ENCODE peak calls at places on chromosome 6, in eight cellular contexts. H, C, V, D, Y, X, M and I are unnamed samples.

GRCh38 chr6:127949251-127949650 is 48.4 kb upstream of the THEMIS start:
- DNase-seq in D (no peak), H (no peak), X (no peak), M (no peak), V (no peak), Y (no peak), C (no peak), I (no peak)

GRCh38 chr6:18477301-18477941 is 90.3 kb downstream of the RNF144B start:
- DNase-seq in Y (no peak), H (peak), C (peak), X (no peak), D (no peak), M (no peak), V (peak), I (peak)

GRCh38 chr6:27495386-27496135 is 22.7 kb upstream of the ZNF184 start:
- DNase-seq in V (peak), H (peak), M (no peak), X (peak), C (peak), D (peak), Y (no peak), I (no peak)

GRCh38 chr6:112218563-112218962 is 35.8 kb downstream of the LAMA4 start:
- DNase-seq in M (no peak), D (no peak), Y (no peak), V (peak), C (no peak), H (peak), X (peak), I (no peak)

GRCh38 chr6:36968266-36968977 is 13.9 kb downstream of the PI16 start:
- DNase-seq in M (peak), D (no peak), H (peak), X (no peak), Y (no peak), C (no peak), V (no peak), I (no peak)

GRCh38 chr6:145155411-145155810 is 579.9 kb downstream of the EPM2A start:
- DNase-seq in M (no peak), V (peak), D (no peak), C (no peak), H (no peak), Y (no peak), X (no peak), I (no peak)

GRCh38 chr6:134185277-134185676 is 132.6 kb downstream of the SGK1 start:
- DNase-seq in D (no peak), X (no peak), V (no peak), C (no peak), M (no peak), H (no peak), Y (no peak), I (no peak)

GRCh38 chr6:50846109-50846859 is 27.6 kb downstream of the TFAP2B start:
- DNase-seq in X (no peak), M (no peak), V (no peak), Y (no peak), C (no peak), H (no peak), D (no peak), I (no peak)

GRCh38 chr6:20873425-20874190 is 339.4 kb downstream of the CDKAL1 start:
- DNase-seq in V (no peak), X (no peak), D (no peak), M (no peak), Y (no peak), C (no peak), H (peak), I (no peak)

GRCh38 chr6:79384845-79385244 is 150.4 kb upstream of the HMGN3 start:
- DNase-seq in H (peak), Y (no peak), D (no peak), M (no peak), V (peak), X (no peak), C (no peak), I (no peak)

GRCh38 chr6:134675110-134676038 is 274.5 kb downstream of the ALDH8A1 start:
- DNase-seq in X (no peak), Y (no peak), V (no peak), C (no peak), H (no peak), D (no peak), M (no peak), I (no peak)

GRCh38 chr6:3584611-3585010 is 127.8 kb upstream of the SLC22A23 start:
- DNase-seq in Y (no peak), M (no peak), H (peak), D (no peak), V (peak), X (no peak), C (no peak), I (no peak)

GRCh38 chr6:100986921-100987320 is 105.8 kb upstream of the ASCC3 start:
- DNase-seq in D (no peak), X (no peak), H (no peak), C (no peak), M (no peak), Y (no peak), V (no peak), I (no peak)

DNA sequence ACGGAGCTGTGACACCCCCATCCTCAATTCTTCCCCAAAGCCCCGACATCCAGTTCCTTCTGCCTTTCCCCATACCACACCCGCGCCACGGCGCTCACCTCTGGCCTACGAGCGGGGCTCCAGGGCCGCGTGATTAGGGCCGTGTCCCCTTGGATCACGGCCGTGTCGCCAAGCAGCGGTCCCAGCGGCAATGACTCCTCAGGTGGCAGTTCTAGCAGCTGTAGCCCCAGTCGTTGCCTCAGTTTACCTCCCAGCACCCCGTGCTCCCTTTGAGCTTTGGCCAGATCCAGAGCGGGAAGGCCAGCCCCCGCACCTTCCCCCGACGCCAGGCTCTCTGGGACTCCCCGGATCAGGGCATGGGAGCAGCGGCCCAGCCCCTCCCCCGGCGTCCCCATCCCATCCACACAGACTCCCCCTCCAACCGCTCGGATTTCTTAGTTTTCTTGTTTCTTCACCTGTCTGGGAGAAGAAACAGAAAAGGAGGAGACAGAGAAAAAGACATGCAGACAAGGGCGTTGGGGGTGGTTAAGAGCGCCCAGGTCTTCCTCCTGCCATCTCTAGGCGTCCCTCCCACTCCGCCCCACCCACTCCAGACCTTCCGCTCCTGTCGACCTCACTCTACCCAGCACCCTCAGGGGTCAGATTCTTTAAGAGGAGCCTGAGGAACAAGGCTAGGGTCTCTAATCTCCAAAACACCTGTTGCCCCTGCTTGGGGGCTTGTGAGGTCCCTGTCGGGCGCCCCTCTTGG is at the start of gene DDAH2:
- DNase-seq in D (no peak), H (no peak), X (no peak), Y (no peak), M (peak), V (no peak), C (no peak), I (no peak)
- TF ChIP-seq CTCF in D (peak), H (peak), X (peak), Y (no peak), M (peak), V (no peak), C (no peak), I (peak)

GRCh38 chr6:47416396-47417345 is 60.9 kb upstream of the CD2AP start:
- DNase-seq in V (no peak), H (no peak), M (no peak), D (no peak), X (no peak), Y (no peak), C (no peak), I (no peak)

GRCh38 chr6:47414517-47415167 is 62.9 kb upstream of the CD2AP start:
- DNase-seq in H (peak), V (peak), M (no peak), Y (no peak), X (no peak), D (no peak), C (peak), I (no peak)

GRCh38 chr6:47419621-47420020 is 58.0 kb upstream of the CD2AP start:
- DNase-seq in D (no peak), X (no peak), V (peak), M (no peak), C (no peak), Y (no peak), H (no peak), I (peak)

DNA sequence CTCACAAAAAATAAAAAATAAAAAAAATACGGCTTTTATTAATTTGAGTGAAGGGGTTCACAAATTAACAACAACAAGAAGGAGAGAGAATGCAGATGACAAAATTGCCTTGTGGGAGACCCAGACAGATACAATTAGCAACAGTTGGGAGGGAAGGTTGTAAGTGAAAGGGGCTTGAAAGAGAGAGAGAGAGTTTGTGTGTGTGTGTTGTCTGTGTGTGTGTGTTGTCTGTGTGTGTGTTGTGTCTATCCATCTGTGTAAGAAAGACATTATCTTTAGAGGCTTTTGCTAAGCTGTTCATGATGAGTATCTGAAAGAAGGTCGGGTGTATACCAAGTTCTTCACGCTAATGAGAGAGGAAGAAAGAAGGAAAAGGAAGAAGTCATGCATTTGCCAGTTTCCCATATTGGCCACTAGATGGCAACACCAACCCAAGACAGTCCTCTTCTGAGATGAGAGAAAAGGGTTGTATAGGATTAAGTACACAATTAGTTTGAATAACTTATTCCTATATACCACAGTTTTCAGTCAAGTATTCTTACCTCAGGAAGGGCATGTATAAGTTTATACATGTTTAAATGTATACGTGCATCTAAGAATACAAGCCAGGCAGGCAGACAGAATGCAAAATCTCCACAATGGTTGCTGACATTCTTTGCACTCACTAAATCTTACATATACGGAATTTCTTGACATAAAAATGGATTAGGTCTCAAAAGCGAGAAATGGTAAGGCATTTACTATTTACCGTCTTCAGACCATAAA is 63.7 kb upstream of the CD2AP start:
- DNase-seq in H (peak), M (no peak), Y (peak), X (no peak), D (peak), V (peak), C (peak), I (no peak)
- H3K4me3 ChIP-seq in H (peak), M (peak), Y (peak), X (peak), D (peak), V (peak), C (peak), I (peak)

GRCh38 chr6:144151010-144151727 is 852 bp downstream of the STX11 start:
- DNase-seq in C (peak), Y (no peak), X (no peak), H (peak), M (peak), V (no peak), D (no peak), I (no peak)

GRCh38 chr6:144148891-144149290 is 1.4 kb upstream of the STX11 start:
- DNase-seq in X (no peak), V (no peak), D (no peak), M (no peak), C (no peak), Y (no peak), H (no peak), I (no peak)

GRCh38 chr6:144149894-144150672 is at the start of gene STX11:
- DNase-seq in C (peak), M (peak), H (peak), Y (peak), D (peak), X (peak), V (peak), I (no peak)

GRCh38 chr6:144149558-144149893 is 791 bp upstream of the STX11 start:
- DNase-seq in D (no peak), X (no peak), V (no peak), Y (no peak), M (no peak), C (no peak), H (no peak), I (no peak)

DNA sequence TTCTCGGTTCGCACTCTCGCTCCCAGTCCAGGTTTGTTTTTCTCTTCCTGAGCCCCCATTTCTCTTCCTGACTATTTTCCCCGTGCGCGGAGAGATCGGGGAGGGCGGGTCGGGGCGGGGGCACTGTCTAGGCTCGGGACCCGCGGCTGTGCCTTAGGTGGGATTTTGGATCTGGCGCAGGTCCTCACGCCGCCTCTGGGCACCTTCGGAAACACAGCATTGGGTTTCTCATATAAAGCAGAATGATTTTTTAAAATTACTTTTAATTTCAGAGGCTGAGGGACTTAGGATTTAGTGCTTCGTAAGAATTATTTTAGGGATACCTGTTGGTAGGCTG is 324 bp downstream of the STX11 start:
- DNase-seq in X (no peak), Y (no peak), D (no peak), H (peak), M (peak), V (peak), C (peak), I (no peak)
- TF ChIP-seq CTCF in X (peak), Y (peak), D (peak), H (peak), M (peak), V (peak), C (peak), I (no peak)

DNA sequence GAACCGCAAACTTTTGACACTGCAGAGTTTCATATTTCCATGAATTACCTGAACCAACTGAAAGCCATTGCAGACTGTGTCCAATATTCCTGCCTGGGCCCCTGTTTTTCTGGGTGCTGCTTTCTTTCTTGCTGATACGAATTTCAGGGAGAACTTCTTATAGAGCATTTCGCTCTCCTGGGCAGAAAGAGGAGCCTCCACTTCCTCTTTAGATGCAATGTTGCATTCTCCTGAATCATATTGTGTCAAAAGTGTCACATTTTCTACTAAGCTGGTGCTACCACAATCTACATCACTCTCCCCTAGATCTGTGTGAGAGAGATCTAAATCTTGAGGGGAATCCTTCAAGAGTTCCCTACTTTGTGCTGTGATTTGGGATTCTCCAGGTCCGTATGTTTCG is 102.5 kb downstream of the DST start:
- DNase-seq in V (no peak), D (no peak), H (no peak), M (no peak), X (no peak), Y (no peak), C (peak), I (no peak)
- H3K4me3 ChIP-seq in V (peak), D (peak), H (no peak), M (peak), X (peak), Y (peak), C (no peak), I (peak)

DNA sequence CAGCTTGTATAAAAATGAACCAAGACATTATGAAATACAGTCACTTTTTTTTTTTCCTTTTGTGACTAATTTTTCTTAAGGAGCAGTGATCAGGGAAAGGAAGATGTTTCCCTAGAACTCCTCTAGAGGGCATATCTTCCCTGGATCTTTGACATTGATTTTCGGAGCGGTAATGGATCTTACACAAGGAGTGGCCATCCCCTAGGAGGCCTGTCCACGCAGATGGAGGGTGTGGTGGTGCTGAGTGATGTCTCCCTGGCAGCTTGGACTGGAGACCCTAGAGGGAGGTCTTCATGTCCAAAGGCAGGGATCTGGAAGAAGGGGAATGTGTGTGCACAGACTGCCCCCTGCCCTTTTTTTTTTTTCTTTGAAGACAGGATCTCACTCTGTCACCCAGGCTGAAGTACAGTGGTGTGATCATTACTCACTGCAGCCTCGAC is 7.0 kb upstream of the KIFC1 start:
- DNase-seq in M (no peak), D (no peak), C (peak), V (peak), X (no peak), H (peak), Y (no peak), I (no peak)
- TF ChIP-seq CTCF in M (peak), D (peak), C (no peak), V (peak), X (peak), H (peak), Y (peak), I (peak)

DNA sequence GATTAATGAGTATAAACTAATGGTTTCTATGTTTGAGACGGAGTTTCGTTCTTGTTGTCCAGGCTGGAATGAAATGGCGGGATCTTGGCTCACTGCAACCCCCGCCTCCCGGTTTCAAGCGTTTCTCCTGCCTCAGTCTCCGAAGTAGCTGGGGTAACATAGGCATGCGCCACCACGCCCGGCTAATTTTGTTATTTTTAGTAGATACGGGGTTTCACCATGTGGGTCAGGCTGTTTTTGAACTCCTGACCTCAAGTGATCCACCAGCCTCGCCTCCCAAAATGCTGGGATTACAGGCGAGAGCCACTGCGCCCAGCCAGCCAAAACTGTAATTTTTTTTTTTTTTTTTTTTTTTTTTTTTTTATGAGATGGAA is 127.6 kb downstream of the HFE start:
- DNase-seq in D (no peak), M (no peak), Y (no peak), H (no peak), V (no peak), C (no peak), X (no peak), I (no peak)
- H3K4me3 ChIP-seq in D (peak), M (peak), Y (peak), H (peak), V (peak), C (no peak), X (peak), I (peak)

GRCh38 chr6:151959086-151959485 is 151.6 kb downstream of the ESR1 start:
- DNase-seq in X (no peak), H (no peak), V (no peak), D (no peak), M (no peak), C (no peak), Y (no peak), I (no peak)

GRCh38 chr6:151963001-151963400 is 155.5 kb downstream of the ESR1 start:
- DNase-seq in D (no peak), X (no peak), M (no peak), V (no peak), H (no peak), C (no peak), Y (no peak), I (no peak)

GRCh38 chr6:151961809-151962208 is 154.3 kb downstream of the ESR1 start:
- DNase-seq in C (no peak), X (no peak), M (no peak), Y (no peak), V (no peak), H (no peak), D (no peak), I (no peak)

GRCh38 chr6:151962246-151962846 is 154.9 kb downstream of the ESR1 start:
- DNase-seq in V (peak), Y (no peak), D (no peak), X (no peak), H (peak), C (peak), M (no peak), I (no peak)

DNA sequence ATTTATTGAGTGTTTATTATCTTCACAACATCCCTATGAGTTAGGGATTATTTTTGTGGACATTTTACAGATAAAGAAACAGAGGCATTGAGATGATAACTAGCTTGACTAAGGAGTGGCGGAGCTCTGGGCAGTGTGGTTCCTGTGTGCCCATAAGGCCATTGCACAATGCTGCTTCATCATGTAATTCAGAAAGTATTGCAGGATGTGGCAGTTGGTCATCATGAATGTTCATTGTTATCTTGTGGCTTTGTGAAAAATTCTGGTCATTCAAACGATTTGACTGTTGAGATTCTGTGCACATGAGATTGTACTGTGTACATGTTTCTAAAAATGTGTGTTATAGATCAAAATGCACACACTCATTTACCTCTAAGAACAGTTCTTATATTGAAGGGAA is 150.8 kb downstream of the ESR1 start:
- DNase-seq in C (peak), D (no peak), Y (no peak), X (no peak), H (peak), M (no peak), V (peak), I (no peak)
- TF ChIP-seq CTCF in C (no peak), D (no peak), Y (no peak), X (no peak), H (no peak), M (no peak), V (no peak), I (no peak)